ENCODE peak calls at places on chromosomes 7 and 10, in six cellular contexts. One of them, this sample, is unnamed.

GRCh38 chr10:97319671-97320479 is 804 bp downstream of the FRAT1 start:
- DNase-seq in stimulated activated CD4-positive, alpha-beta T cell treated with anti-CD3 and anti-CD28 coated beads, TNF-alpha, amount 100 ng/mL, for 1 hour: no peak
- DNase-seq in naive thymus-derived CD4-positive, alpha-beta T cell: peak
- DNase-seq in EL: peak
- DNase-seq in activated naive CD4-positive, alpha-beta T cell treated with anti-CD3 and anti-CD28 coated beads for 36 hours: peak
- DNase-seq in fibroblast of the aortic adventitia: no peak
- DNase-seq in this sample: peak

GRCh38 chr7:121288894-121289293 is 39.9 kb upstream of the WNT16 start:
- DNase-seq in stimulated activated CD4-positive, alpha-beta T cell treated with anti-CD3 and anti-CD28 coated beads, TNF-alpha, amount 100 ng/mL, for 1 hour: no peak
- DNase-seq in naive thymus-derived CD4-positive, alpha-beta T cell: no peak
- DNase-seq in EL: peak
- DNase-seq in activated naive CD4-positive, alpha-beta T cell treated with anti-CD3 and anti-CD28 coated beads for 36 hours: no peak
- DNase-seq in fibroblast of the aortic adventitia: peak
- DNase-seq in this sample: peak

GRCh38 chr10:92787557-92788152 is 60.7 kb upstream of the EXOC6 start:
- DNase-seq in stimulated activated CD4-positive, alpha-beta T cell treated with anti-CD3 and anti-CD28 coated beads, TNF-alpha, amount 100 ng/mL, for 1 hour: no peak
- DNase-seq in naive thymus-derived CD4-positive, alpha-beta T cell: no peak
- DNase-seq in EL: no peak
- DNase-seq in activated naive CD4-positive, alpha-beta T cell treated with anti-CD3 and anti-CD28 coated beads for 36 hours: no peak
- DNase-seq in fibroblast of the aortic adventitia: no peak
- DNase-seq in this sample: no peak

GRCh38 chr7:52355059-52355458 is 680.4 kb upstream of the POM121L12 start:
- DNase-seq in stimulated activated CD4-positive, alpha-beta T cell treated with anti-CD3 and anti-CD28 coated beads, TNF-alpha, amount 100 ng/mL, for 1 hour: no peak
- DNase-seq in naive thymus-derived CD4-positive, alpha-beta T cell: no peak
- DNase-seq in EL: no peak
- DNase-seq in activated naive CD4-positive, alpha-beta T cell treated with anti-CD3 and anti-CD28 coated beads for 36 hours: no peak
- DNase-seq in fibroblast of the aortic adventitia: no peak
- DNase-seq in this sample: no peak

GRCh38 chr10:93850484-93851015 is 43.2 kb upstream of the SLC35G1 start:
- DNase-seq in stimulated activated CD4-positive, alpha-beta T cell treated with anti-CD3 and anti-CD28 coated beads, TNF-alpha, amount 100 ng/mL, for 1 hour: no peak
- DNase-seq in naive thymus-derived CD4-positive, alpha-beta T cell: no peak
- DNase-seq in EL: no peak
- DNase-seq in activated naive CD4-positive, alpha-beta T cell treated with anti-CD3 and anti-CD28 coated beads for 36 hours: no peak
- DNase-seq in fibroblast of the aortic adventitia: no peak
- DNase-seq in this sample: no peak

GRCh38 chr7:159269745-159270144 is 125.1 kb upstream of the VIPR2 start:
- DNase-seq in stimulated activated CD4-positive, alpha-beta T cell treated with anti-CD3 and anti-CD28 coated beads, TNF-alpha, amount 100 ng/mL, for 1 hour: no peak
- DNase-seq in naive thymus-derived CD4-positive, alpha-beta T cell: no peak
- DNase-seq in EL: no peak
- DNase-seq in activated naive CD4-positive, alpha-beta T cell treated with anti-CD3 and anti-CD28 coated beads for 36 hours: no peak
- DNase-seq in fibroblast of the aortic adventitia: no peak
- DNase-seq in this sample: no peak

GRCh38 chr10:119537953-119538630 is 4.4 kb downstream of the RGS10 start:
- DNase-seq in stimulated activated CD4-positive, alpha-beta T cell treated with anti-CD3 and anti-CD28 coated beads, TNF-alpha, amount 100 ng/mL, for 1 hour: no peak
- DNase-seq in naive thymus-derived CD4-positive, alpha-beta T cell: no peak
- DNase-seq in EL: no peak
- DNase-seq in activated naive CD4-positive, alpha-beta T cell treated with anti-CD3 and anti-CD28 coated beads for 36 hours: no peak
- DNase-seq in fibroblast of the aortic adventitia: no peak
- DNase-seq in this sample: no peak

GRCh38 chr7:21719846-21720245 is 177.0 kb downstream of the DNAH11 start:
- DNase-seq in stimulated activated CD4-positive, alpha-beta T cell treated with anti-CD3 and anti-CD28 coated beads, TNF-alpha, amount 100 ng/mL, for 1 hour: no peak
- DNase-seq in naive thymus-derived CD4-positive, alpha-beta T cell: no peak
- DNase-seq in EL: no peak
- DNase-seq in activated naive CD4-positive, alpha-beta T cell treated with anti-CD3 and anti-CD28 coated beads for 36 hours: no peak
- DNase-seq in fibroblast of the aortic adventitia: no peak
- DNase-seq in this sample: no peak

GRCh38 chr7:95330194-95331003 is 6.1 kb upstream of the PON1 start:
- DNase-seq in stimulated activated CD4-positive, alpha-beta T cell treated with anti-CD3 and anti-CD28 coated beads, TNF-alpha, amount 100 ng/mL, for 1 hour: no peak
- DNase-seq in naive thymus-derived CD4-positive, alpha-beta T cell: no peak
- DNase-seq in EL: peak
- DNase-seq in activated naive CD4-positive, alpha-beta T cell treated with anti-CD3 and anti-CD28 coated beads for 36 hours: no peak
- DNase-seq in fibroblast of the aortic adventitia: peak
- DNase-seq in this sample: peak

GRCh38 chr10:71517310-71518159 is 120.8 kb downstream of the CDH23 start:
- DNase-seq in stimulated activated CD4-positive, alpha-beta T cell treated with anti-CD3 and anti-CD28 coated beads, TNF-alpha, amount 100 ng/mL, for 1 hour: no peak
- DNase-seq in naive thymus-derived CD4-positive, alpha-beta T cell: no peak
- DNase-seq in EL: no peak
- DNase-seq in activated naive CD4-positive, alpha-beta T cell treated with anti-CD3 and anti-CD28 coated beads for 36 hours: no peak
- DNase-seq in fibroblast of the aortic adventitia: no peak
- DNase-seq in this sample: no peak

GRCh38 chr7:148711191-148712102 is 12.7 kb downstream of the CUL1 start:
- DNase-seq in stimulated activated CD4-positive, alpha-beta T cell treated with anti-CD3 and anti-CD28 coated beads, TNF-alpha, amount 100 ng/mL, for 1 hour: no peak
- DNase-seq in naive thymus-derived CD4-positive, alpha-beta T cell: no peak
- DNase-seq in EL: no peak
- DNase-seq in activated naive CD4-positive, alpha-beta T cell treated with anti-CD3 and anti-CD28 coated beads for 36 hours: peak
- DNase-seq in fibroblast of the aortic adventitia: no peak
- DNase-seq in this sample: no peak

GRCh38 chr7:20260219-20260618 is 43.0 kb upstream of the MACC1 start:
- DNase-seq in stimulated activated CD4-positive, alpha-beta T cell treated with anti-CD3 and anti-CD28 coated beads, TNF-alpha, amount 100 ng/mL, for 1 hour: no peak
- DNase-seq in naive thymus-derived CD4-positive, alpha-beta T cell: no peak
- DNase-seq in EL: no peak
- DNase-seq in activated naive CD4-positive, alpha-beta T cell treated with anti-CD3 and anti-CD28 coated beads for 36 hours: no peak
- DNase-seq in fibroblast of the aortic adventitia: peak
- DNase-seq in this sample: peak

GRCh38 chr7:87146740-87147386 is 5.4 kb upstream of the DMTF1 start:
- DNase-seq in stimulated activated CD4-positive, alpha-beta T cell treated with anti-CD3 and anti-CD28 coated beads, TNF-alpha, amount 100 ng/mL, for 1 hour: no peak
- DNase-seq in naive thymus-derived CD4-positive, alpha-beta T cell: no peak
- DNase-seq in EL: no peak
- DNase-seq in activated naive CD4-positive, alpha-beta T cell treated with anti-CD3 and anti-CD28 coated beads for 36 hours: no peak
- DNase-seq in fibroblast of the aortic adventitia: no peak
- DNase-seq in this sample: no peak

GRCh38 chr10:99536400-99537254 is 3.9 kb downstream of the NKX2-3 start:
- DNase-seq in stimulated activated CD4-positive, alpha-beta T cell treated with anti-CD3 and anti-CD28 coated beads, TNF-alpha, amount 100 ng/mL, for 1 hour: no peak
- DNase-seq in naive thymus-derived CD4-positive, alpha-beta T cell: no peak
- DNase-seq in EL: peak
- DNase-seq in activated naive CD4-positive, alpha-beta T cell treated with anti-CD3 and anti-CD28 coated beads for 36 hours: peak
- DNase-seq in fibroblast of the aortic adventitia: no peak
- DNase-seq in this sample: no peak

GRCh38 chr7:133196872-133197612 is 55.8 kb upstream of the EXOC4 start:
- DNase-seq in stimulated activated CD4-positive, alpha-beta T cell treated with anti-CD3 and anti-CD28 coated beads, TNF-alpha, amount 100 ng/mL, for 1 hour: no peak
- DNase-seq in naive thymus-derived CD4-positive, alpha-beta T cell: no peak
- DNase-seq in EL: no peak
- DNase-seq in activated naive CD4-positive, alpha-beta T cell treated with anti-CD3 and anti-CD28 coated beads for 36 hours: no peak
- DNase-seq in fibroblast of the aortic adventitia: no peak
- DNase-seq in this sample: no peak

GRCh38 chr7:78052112-78052511 is 253.5 kb downstream of the PHTF2 start:
- DNase-seq in stimulated activated CD4-positive, alpha-beta T cell treated with anti-CD3 and anti-CD28 coated beads, TNF-alpha, amount 100 ng/mL, for 1 hour: no peak
- DNase-seq in naive thymus-derived CD4-positive, alpha-beta T cell: no peak
- DNase-seq in EL: no peak
- DNase-seq in activated naive CD4-positive, alpha-beta T cell treated with anti-CD3 and anti-CD28 coated beads for 36 hours: no peak
- DNase-seq in fibroblast of the aortic adventitia: no peak
- DNase-seq in this sample: no peak

GRCh38 chr10:26621889-26622681 is 75.4 kb upstream of the PDSS1 start:
- DNase-seq in stimulated activated CD4-positive, alpha-beta T cell treated with anti-CD3 and anti-CD28 coated beads, TNF-alpha, amount 100 ng/mL, for 1 hour: no peak
- DNase-seq in naive thymus-derived CD4-positive, alpha-beta T cell: no peak
- DNase-seq in EL: no peak
- DNase-seq in activated naive CD4-positive, alpha-beta T cell treated with anti-CD3 and anti-CD28 coated beads for 36 hours: peak
- DNase-seq in fibroblast of the aortic adventitia: peak
- DNase-seq in this sample: peak

GRCh38 chr10:132678436-132679216 is 107.3 kb downstream of the NKX6-2 start:
- DNase-seq in stimulated activated CD4-positive, alpha-beta T cell treated with anti-CD3 and anti-CD28 coated beads, TNF-alpha, amount 100 ng/mL, for 1 hour: no peak
- DNase-seq in naive thymus-derived CD4-positive, alpha-beta T cell: no peak
- DNase-seq in EL: no peak
- DNase-seq in activated naive CD4-positive, alpha-beta T cell treated with anti-CD3 and anti-CD28 coated beads for 36 hours: no peak
- DNase-seq in fibroblast of the aortic adventitia: no peak
- DNase-seq in this sample: no peak

GRCh38 chr10:49011756-49012155 is 72.1 kb upstream of the LRRC18 start:
- DNase-seq in stimulated activated CD4-positive, alpha-beta T cell treated with anti-CD3 and anti-CD28 coated beads, TNF-alpha, amount 100 ng/mL, for 1 hour: no peak
- DNase-seq in naive thymus-derived CD4-positive, alpha-beta T cell: no peak
- DNase-seq in EL: no peak
- DNase-seq in activated naive CD4-positive, alpha-beta T cell treated with anti-CD3 and anti-CD28 coated beads for 36 hours: no peak
- DNase-seq in fibroblast of the aortic adventitia: no peak
- DNase-seq in this sample: no peak

GRCh38 chr10:88156341-88156740 is 292.9 kb downstream of the PTEN start:
- DNase-seq in stimulated activated CD4-positive, alpha-beta T cell treated with anti-CD3 and anti-CD28 coated beads, TNF-alpha, amount 100 ng/mL, for 1 hour: no peak
- DNase-seq in naive thymus-derived CD4-positive, alpha-beta T cell: no peak
- DNase-seq in EL: peak
- DNase-seq in activated naive CD4-positive, alpha-beta T cell treated with anti-CD3 and anti-CD28 coated beads for 36 hours: no peak
- DNase-seq in fibroblast of the aortic adventitia: peak
- DNase-seq in this sample: peak

GRCh38 chr7:3493499-3493898 is 192.4 kb downstream of the SDK1 start:
- DNase-seq in stimulated activated CD4-positive, alpha-beta T cell treated with anti-CD3 and anti-CD28 coated beads, TNF-alpha, amount 100 ng/mL, for 1 hour: no peak
- DNase-seq in naive thymus-derived CD4-positive, alpha-beta T cell: no peak
- DNase-seq in EL: no peak
- DNase-seq in activated naive CD4-positive, alpha-beta T cell treated with anti-CD3 and anti-CD28 coated beads for 36 hours: no peak
- DNase-seq in fibroblast of the aortic adventitia: peak
- DNase-seq in this sample: peak

GRCh38 chr7:38311329-38311937 is 38.0 kb upstream of the TARP start:
- DNase-seq in stimulated activated CD4-positive, alpha-beta T cell treated with anti-CD3 and anti-CD28 coated beads, TNF-alpha, amount 100 ng/mL, for 1 hour: no peak
- DNase-seq in naive thymus-derived CD4-positive, alpha-beta T cell: no peak
- DNase-seq in EL: peak
- DNase-seq in activated naive CD4-positive, alpha-beta T cell treated with anti-CD3 and anti-CD28 coated beads for 36 hours: no peak
- DNase-seq in fibroblast of the aortic adventitia: no peak
- DNase-seq in this sample: no peak

GRCh38 chr10:120426306-120426705 is 30.7 kb upstream of the PLPP4 start:
- DNase-seq in stimulated activated CD4-positive, alpha-beta T cell treated with anti-CD3 and anti-CD28 coated beads, TNF-alpha, amount 100 ng/mL, for 1 hour: no peak
- DNase-seq in naive thymus-derived CD4-positive, alpha-beta T cell: no peak
- DNase-seq in EL: peak
- DNase-seq in activated naive CD4-positive, alpha-beta T cell treated with anti-CD3 and anti-CD28 coated beads for 36 hours: no peak
- DNase-seq in fibroblast of the aortic adventitia: peak
- DNase-seq in this sample: no peak

GRCh38 chr10:45376364-45376801 is 2.4 kb downstream of the ALOX5 start:
- DNase-seq in stimulated activated CD4-positive, alpha-beta T cell treated with anti-CD3 and anti-CD28 coated beads, TNF-alpha, amount 100 ng/mL, for 1 hour: no peak
- DNase-seq in naive thymus-derived CD4-positive, alpha-beta T cell: no peak
- DNase-seq in EL: no peak
- DNase-seq in activated naive CD4-positive, alpha-beta T cell treated with anti-CD3 and anti-CD28 coated beads for 36 hours: no peak
- DNase-seq in fibroblast of the aortic adventitia: no peak
- DNase-seq in this sample: no peak

GRCh38 chr10:35126062-35126529 is 550 bp upstream of the CREM start:
- DNase-seq in stimulated activated CD4-positive, alpha-beta T cell treated with anti-CD3 and anti-CD28 coated beads, TNF-alpha, amount 100 ng/mL, for 1 hour: no peak
- DNase-seq in naive thymus-derived CD4-positive, alpha-beta T cell: no peak
- DNase-seq in EL: no peak
- DNase-seq in activated naive CD4-positive, alpha-beta T cell treated with anti-CD3 and anti-CD28 coated beads for 36 hours: no peak
- DNase-seq in fibroblast of the aortic adventitia: no peak
- DNase-seq in this sample: no peak

GRCh38 chr7:75658802-75659201 is 79.9 kb downstream of the HIP1 start:
- DNase-seq in stimulated activated CD4-positive, alpha-beta T cell treated with anti-CD3 and anti-CD28 coated beads, TNF-alpha, amount 100 ng/mL, for 1 hour: no peak
- DNase-seq in naive thymus-derived CD4-positive, alpha-beta T cell: no peak
- DNase-seq in EL: no peak
- DNase-seq in activated naive CD4-positive, alpha-beta T cell treated with anti-CD3 and anti-CD28 coated beads for 36 hours: no peak
- DNase-seq in fibroblast of the aortic adventitia: no peak
- DNase-seq in this sample: no peak

GRCh38 chr7:156463280-156463679 is 177.3 kb upstream of the RNF32 start:
- DNase-seq in stimulated activated CD4-positive, alpha-beta T cell treated with anti-CD3 and anti-CD28 coated beads, TNF-alpha, amount 100 ng/mL, for 1 hour: no peak
- DNase-seq in naive thymus-derived CD4-positive, alpha-beta T cell: no peak
- DNase-seq in EL: no peak
- DNase-seq in activated naive CD4-positive, alpha-beta T cell treated with anti-CD3 and anti-CD28 coated beads for 36 hours: no peak
- DNase-seq in fibroblast of the aortic adventitia: no peak
- DNase-seq in this sample: no peak

GRCh38 chr10:68489919-68490318 is 18.1 kb upstream of the DNA2 start:
- DNase-seq in stimulated activated CD4-positive, alpha-beta T cell treated with anti-CD3 and anti-CD28 coated beads, TNF-alpha, amount 100 ng/mL, for 1 hour: no peak
- DNase-seq in naive thymus-derived CD4-positive, alpha-beta T cell: no peak
- DNase-seq in EL: no peak
- DNase-seq in activated naive CD4-positive, alpha-beta T cell treated with anti-CD3 and anti-CD28 coated beads for 36 hours: no peak
- DNase-seq in fibroblast of the aortic adventitia: no peak
- DNase-seq in this sample: no peak